ENCODE peak calls at places on chromosomes 7 and 10, in five cellular contexts. S, P, O, Q and W are unnamed samples.

GRCh38 chr10:107442035-107442505 is 277.6 kb upstream of the SORCS1 start:
- DNase-seq in Q (no peak), P (no peak), O (no peak), S (peak), W (no peak)

GRCh38 chr10:74926791-74927585 is 100.6 kb downstream of the KAT6B start:
- DNase-seq in S (no peak), O (no peak), Q (no peak), P (no peak), W (no peak)

GRCh38 chr10:79108728-79109127 is 40.0 kb downstream of the ZMIZ1 start:
- DNase-seq in O (no peak), Q (no peak), P (no peak), S (no peak), W (no peak)

GRCh38 chr7:100091411-100092181 is 2.8 kb downstream of the COPS6 start:
- DNase-seq in O (no peak), S (no peak), Q (no peak), P (no peak), W (peak)

GRCh38 chr7:86976958-86977357 is 82.5 kb downstream of the ELAPOR2 start:
- DNase-seq in P (no peak), Q (no peak), O (no peak), S (no peak), W (no peak)

GRCh38 chr10:76736848-76737495 is 900.6 kb downstream of the KCNMA1 start:
- DNase-seq in S (no peak), O (no peak), P (no peak), Q (no peak), W (no peak)

GRCh38 chr10:49307921-49308320 is 9.0 kb downstream of the C10orf71 start:
- DNase-seq in Q (no peak), O (no peak), P (no peak), S (no peak), W (no peak)

GRCh38 chr7:144818516-144818915 is 17.3 kb downstream of the TPK1 start:
- DNase-seq in P (no peak), O (peak), S (no peak), Q (no peak), W (no peak)

GRCh38 chr10:66257801-66258200 is 668.0 kb upstream of the LRRTM3 start:
- DNase-seq in O (no peak), P (no peak), S (no peak), Q (no peak), W (no peak)

GRCh38 chr7:30549933-30550493 is 44.7 kb upstream of the GARS1 start:
- DNase-seq in P (no peak), O (no peak), Q (no peak), S (no peak), W (no peak)

GRCh38 chr7:36658603-36659516 is 65.4 kb downstream of the AOAH start:
- DNase-seq in P (no peak), Q (peak), O (no peak), S (peak), W (peak)

GRCh38 chr7:122762071-122762470 is 59.3 kb upstream of the RNF148 start:
- DNase-seq in Q (no peak), S (no peak), O (no peak), P (no peak), W (no peak)

GRCh38 chr7:146214842-146215241 is 98.2 kb downstream of the CNTNAP2 start:
- DNase-seq in S (no peak), O (no peak), P (no peak), Q (no peak), W (no peak)

GRCh38 chr7:134845461-134845860 is 66.0 kb downstream of the CALD1 start:
- DNase-seq in P (no peak), Q (no peak), O (no peak), S (no peak), W (no peak)

GRCh38 chr10:73786512-73786885 is 1.1 kb downstream of the ZSWIM8 start:
- DNase-seq in Q (no peak), S (no peak), O (no peak), P (no peak), W (no peak)

DNA sequence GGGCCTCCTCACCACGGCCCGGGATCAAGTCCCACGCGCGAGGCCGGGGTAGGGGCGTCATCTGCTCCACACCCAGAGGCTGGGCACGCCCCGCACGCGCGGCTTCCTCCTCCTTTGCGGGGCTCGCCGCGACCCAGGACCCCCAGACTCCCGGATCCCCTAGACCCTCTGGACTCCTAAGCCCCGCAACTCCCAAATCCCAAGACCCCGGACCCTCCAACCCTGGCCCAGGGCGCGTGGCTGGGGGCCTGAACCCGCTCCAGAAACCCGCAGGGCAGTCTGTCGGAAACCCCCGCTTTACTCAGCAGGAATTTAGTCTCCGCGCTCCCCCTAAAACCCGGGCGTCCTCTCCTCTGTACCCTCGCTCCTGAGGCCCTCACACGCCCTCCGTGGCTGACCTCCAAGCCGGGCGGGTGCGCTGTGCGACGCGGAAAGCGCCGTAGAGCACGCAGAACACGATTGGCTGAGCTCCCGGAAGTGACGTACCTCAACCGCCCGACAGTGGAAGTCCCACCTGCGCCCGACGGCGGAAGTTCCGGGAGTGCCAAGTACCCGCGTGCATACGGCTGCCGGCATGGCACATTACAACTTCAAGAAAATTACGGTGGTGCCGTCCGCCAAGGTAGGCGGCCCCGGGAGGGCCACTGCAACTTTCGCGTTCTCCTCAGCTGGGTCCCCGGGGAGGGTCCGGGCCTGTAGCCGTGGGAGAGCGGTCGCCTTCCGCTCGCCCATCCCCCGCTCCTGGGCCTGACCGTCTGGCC is at the start of gene GTPBP4:
- DNase-seq in Q (peak), O (peak), S (peak), P (peak), W (peak)
- TF ChIP-seq CTCF in Q (peak), O (no peak), S (peak), P (no peak), W (peak)

DNA sequence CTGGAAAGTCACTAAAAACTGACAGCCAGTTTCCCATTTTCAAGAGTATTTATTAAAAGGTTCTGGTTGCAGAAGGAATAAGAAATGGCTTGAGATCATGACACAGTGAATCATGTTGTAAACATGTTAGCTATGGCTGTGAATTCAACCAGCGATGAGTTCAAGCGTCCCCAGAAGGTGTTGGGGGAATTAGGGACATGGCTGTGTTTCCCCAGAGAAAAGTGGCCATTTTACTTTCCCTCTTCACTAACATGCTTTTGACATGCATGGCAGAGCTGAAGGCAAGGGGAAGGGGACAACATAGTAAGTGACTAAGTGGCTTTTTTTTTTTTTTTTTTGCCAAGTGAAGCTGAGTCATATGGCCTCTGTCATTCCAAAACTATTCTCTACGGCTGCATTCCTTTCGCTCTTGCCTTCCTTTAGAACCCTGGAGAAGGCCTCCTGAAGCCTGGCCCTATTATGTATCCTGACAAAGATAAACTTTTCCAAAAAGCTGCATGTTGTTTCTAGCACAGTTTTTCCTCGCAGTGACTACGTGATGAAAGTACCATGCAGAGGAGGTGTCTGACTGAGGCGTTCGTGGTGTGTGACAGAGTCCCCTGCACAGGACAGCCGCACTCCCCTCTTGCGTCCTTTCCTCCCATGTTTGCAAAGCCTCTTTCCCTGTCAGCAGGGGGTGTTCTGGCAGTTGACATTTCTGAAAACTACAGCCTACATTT is 46.9 kb downstream of the EGFR start:
- DNase-seq in P (no peak), S (no peak), O (no peak), Q (no peak), W (peak)
- TF ChIP-seq CTCF in P (no peak), S (peak), O (no peak), Q (no peak), W (peak)

DNA sequence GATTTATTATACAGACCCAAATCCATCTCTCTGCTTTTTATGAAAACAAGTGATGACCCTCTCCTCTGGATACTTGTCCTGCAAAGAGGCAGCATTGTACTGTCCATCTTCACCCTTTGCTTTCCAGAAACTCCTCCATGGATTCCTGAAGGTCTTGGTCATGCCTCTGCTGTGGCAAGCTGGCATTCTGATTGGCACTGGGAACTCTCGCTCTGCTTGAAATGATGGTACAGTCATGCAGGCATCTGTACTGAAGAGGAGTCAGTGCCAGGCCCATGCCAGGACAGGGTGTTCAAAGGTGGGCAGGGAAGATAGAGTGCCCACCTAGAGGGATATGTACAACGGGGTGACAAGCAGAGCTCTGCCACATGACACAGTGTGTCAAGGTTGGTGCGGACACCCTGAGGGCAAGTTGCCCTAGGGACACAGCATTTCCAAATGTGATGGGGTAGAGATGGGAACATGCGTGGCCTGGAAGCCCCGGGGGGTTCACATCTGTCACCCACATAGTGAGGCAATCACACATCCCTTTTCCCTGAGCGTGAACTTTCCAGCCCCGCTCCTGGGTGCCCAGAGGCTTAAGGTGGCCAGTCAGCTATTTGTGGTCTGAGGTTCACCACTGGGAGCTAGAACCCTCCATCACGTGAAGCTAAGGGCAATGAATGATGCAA is 235.7 kb upstream of the TCERG1L start:
- DNase-seq in S (no peak), P (no peak), O (no peak), Q (peak), W (no peak)
- TF ChIP-seq CTCF in S (no peak), P (no peak), O (no peak), Q (no peak), W (no peak)

DNA sequence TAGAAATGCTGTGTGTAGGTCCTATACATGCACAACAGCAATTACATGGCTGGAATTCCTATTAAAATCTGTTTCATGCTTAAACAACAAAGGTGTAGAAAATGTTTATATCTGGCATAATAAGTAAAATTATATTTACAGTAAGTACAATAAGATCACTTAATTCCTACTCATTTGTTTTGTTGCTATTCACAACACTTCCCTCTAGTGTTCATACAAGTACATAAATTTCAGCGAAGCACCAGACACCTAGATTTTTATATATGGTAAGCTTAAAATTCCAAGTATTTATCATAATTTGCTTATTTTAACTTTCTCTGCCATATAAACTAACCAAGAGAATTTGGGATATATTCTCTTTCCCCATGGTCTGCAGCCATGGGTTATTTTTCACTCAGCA is 51.8 kb upstream of the ANK3 start:
- DNase-seq in S (no peak), P (no peak), O (no peak), Q (no peak), W (peak)
- TF ChIP-seq CTCF in S (peak), P (no peak), O (no peak), Q (no peak), W (peak)

GRCh38 chr7:25007668-25008067 is 27.7 kb upstream of the OSBPL3 start:
- DNase-seq in Q (no peak), O (no peak), S (no peak), P (no peak), W (no peak)

GRCh38 chr7:25009271-25009670 is 29.3 kb upstream of the OSBPL3 start:
- DNase-seq in S (no peak), O (no peak), Q (no peak), P (no peak), W (peak)

GRCh38 chr7:25002826-25003225 is 22.8 kb upstream of the OSBPL3 start:
- DNase-seq in P (no peak), S (no peak), O (no peak), Q (no peak), W (no peak)

GRCh38 chr7:25006225-25006624 is 26.2 kb upstream of the OSBPL3 start:
- DNase-seq in S (no peak), Q (no peak), P (no peak), O (no peak), W (no peak)
- TF ChIP-seq CTCF in S (no peak), Q (no peak), P (no peak), O (no peak), W (no peak)

GRCh38 chr7:151411551-151411950 is 1.7 kb upstream of the WDR86 start:
- DNase-seq in Q (no peak), P (no peak), S (no peak), O (no peak), W (no peak)
- TF ChIP-seq CTCF in Q (no peak), P (no peak), S (no peak), O (no peak), W (no peak)

DNA sequence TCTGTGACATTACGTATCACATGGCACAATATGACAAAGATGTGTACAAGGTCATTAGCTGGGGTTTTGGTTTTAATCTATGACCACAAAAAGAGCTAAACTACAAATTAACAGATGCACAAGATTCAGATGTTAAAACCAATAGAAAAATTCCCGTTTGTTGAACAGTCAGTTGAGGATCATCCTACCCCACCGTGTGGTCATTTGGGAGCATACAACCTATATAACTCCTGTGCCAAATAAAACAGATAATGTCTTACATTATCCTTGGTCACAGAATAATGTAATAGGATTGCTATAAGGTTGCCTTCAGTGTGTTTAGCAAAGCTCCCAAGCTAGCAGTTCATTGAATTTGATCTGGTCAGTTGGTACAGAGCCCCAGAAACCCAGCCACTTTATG is 28.2 kb downstream of the ASNS start:
- DNase-seq in P (no peak), O (no peak), S (no peak), Q (no peak), W (no peak)
- TF ChIP-seq CTCF in P (no peak), O (no peak), S (no peak), Q (no peak), W (peak)

GRCh38 chr10:64732372-64732715 is 1211.1 kb downstream of the REEP3 start:
- DNase-seq in O (no peak), P (no peak), Q (no peak), S (no peak), W (no peak)

GRCh38 chr10:64731016-64731415 is 1209.8 kb downstream of the REEP3 start:
- DNase-seq in P (no peak), S (no peak), Q (no peak), O (no peak), W (no peak)

GRCh38 chr10:64738462-64738861 is 1217.3 kb downstream of the REEP3 start:
- DNase-seq in S (no peak), O (no peak), Q (no peak), P (no peak), W (no peak)

GRCh38 chr10:64733980-64734379 is 1212.8 kb downstream of the REEP3 start:
- DNase-seq in P (peak), S (no peak), O (no peak), Q (no peak), W (no peak)
- TF ChIP-seq CTCF in P (no peak), S (peak), O (no peak), Q (no peak), W (no peak)

DNA sequence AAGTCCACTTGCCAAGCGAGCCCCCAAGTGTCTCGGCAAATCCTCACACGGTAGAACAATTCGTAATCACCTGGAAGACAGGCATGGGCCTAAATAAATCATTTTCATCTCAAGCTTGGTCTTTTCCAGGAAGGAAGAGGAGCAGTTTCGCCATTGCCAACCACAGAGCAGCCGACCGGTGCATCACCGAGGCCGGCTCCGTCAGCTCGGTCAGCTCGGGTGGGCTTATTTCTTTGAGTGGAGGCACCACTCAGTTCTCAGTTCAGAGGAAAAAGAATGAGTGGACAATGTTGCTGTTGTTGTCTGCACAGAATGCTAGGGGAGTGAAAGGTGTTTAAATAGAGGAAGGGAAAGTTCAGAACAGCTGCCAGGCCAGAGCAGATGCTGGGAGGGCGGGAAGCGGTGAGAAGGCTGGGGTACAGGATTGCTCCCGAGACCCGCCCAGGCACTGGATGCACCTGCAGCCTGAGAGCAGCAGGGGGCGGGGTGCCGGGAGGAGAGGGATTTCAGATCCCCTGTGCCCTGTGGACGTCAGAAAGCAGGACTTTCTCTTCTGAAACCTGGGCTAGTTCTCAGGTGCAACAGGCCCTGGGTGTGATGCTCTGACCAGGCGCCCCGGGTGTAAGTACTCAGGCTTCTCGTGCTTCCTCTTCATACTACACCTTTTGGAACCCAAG is 17.7 kb upstream of the IGFBP3 start:
- DNase-seq in P (peak), Q (no peak), O (no peak), S (no peak), W (no peak)
- TF ChIP-seq CTCF in P (peak), Q (no peak), O (no peak), S (peak), W (peak)

GRCh38 chr7:155644971-155645509 is 579 bp downstream of the RBM33 start:
- DNase-seq in P (peak), O (peak), S (no peak), Q (no peak), W (no peak)
- TF ChIP-seq CTCF in P (no peak), O (no peak), S (no peak), Q (no peak), W (peak)